ENCODE peak calls at places on chromosomes 13 and 19, in six cellular contexts. S is heart left ventricle, X is pons, F is cardiac septum, K is NCI-H1092 treated with DMSO at 0.1 percent for 48 hours, V is brain microvascular endothelial cell. U is an unnamed sample.
A peak's percentile ranks its signal among the peaks of the same experiment; 100 is the strongest.

GRCh38 chr13:38542601-38543000 is 144.3 kb upstream of the FREM2 start:
- DNase-seq in X (no peak), S (no peak), V (no peak), F (no peak), K (no peak), U (peak; percentile 60)

GRCh38 chr19:16654621-16655020 is 5.3 kb downstream of the SMIM7 start:
- DNase-seq in V (no peak), X (no peak), S (no peak), F (no peak), K (no peak), U (no peak)

GRCh38 chr19:20238025-20238623 is 71.1 kb downstream of the ZNF486 start:
- DNase-seq in F (peak; percentile 89), X (peak; percentile 95), S (peak; percentile 93), V (peak; percentile 95), K (peak; percentile 92), U (no peak)

GRCh38 chr13:63472736-63473135 is 2057.1 kb upstream of the PCDH20 start:
- DNase-seq in S (no peak), K (no peak), F (no peak), V (no peak), X (no peak), U (no peak)

GRCh38 chr19:4028334-4029246 is 21.1 kb downstream of the PIAS4 start:
- DNase-seq in X (no peak), F (no peak), S (no peak), K (no peak), V (no peak), U (no peak)

GRCh38 chr19:2127758-2128157 is 23.6 kb downstream of the AP3D1 start:
- DNase-seq in V (no peak), X (no peak), S (peak; percentile 82), F (peak; percentile 87), K (no peak), U (no peak)

GRCh38 chr13:99600318-99600717 is 99.0 kb downstream of the TM9SF2 start:
- DNase-seq in F (no peak), K (peak; percentile 26), X (no peak), S (no peak), V (no peak), U (no peak)

GRCh38 chr19:4800591-4801081 is 9.1 kb downstream of the FEM1A start:
- DNase-seq in V (no peak), F (no peak), S (no peak), X (no peak), K (no peak), U (peak; percentile 27)